ENCODE peak calls at places on chromosomes 12 and 14, in six cellular contexts. N is foreskin fibroblast, F is right atrium auricular region, H is tibial artery, L is mesendoderm, R is epithelial cell of proximal tubule. U is an unnamed sample.

GRCh38 chr14:105616802-105617192 is 90.4 kb downstream of the TMEM121 start:
- DNase-seq in N (no peak), F (peak), H (peak), L (no peak), R (no peak), U (no peak)

GRCh38 chr14:25220514-25220913 is 170.6 kb upstream of the STXBP6 start:
- DNase-seq in N (no peak), F (no peak), H (no peak), L (no peak), R (no peak), U (no peak)

GRCh38 chr12:11545438-11546330 is 103.8 kb upstream of the ETV6 start:
- DNase-seq in N (no peak), F (no peak), H (no peak), L (peak), R (no peak), U (no peak)

GRCh38 chr14:56046546-56046945 is 71.7 kb upstream of the PELI2 start:
- DNase-seq in N (no peak), F (no peak), H (no peak), L (no peak), R (no peak), U (no peak)

GRCh38 chr12:110563702-110564470 is 19.2 kb downstream of the PPTC7 start:
- DNase-seq in N (peak), F (no peak), H (no peak), L (no peak), R (no peak), U (no peak)

GRCh38 chr12:48380596-48380995 is 29.9 kb upstream of the ZNF641 start:
- DNase-seq in N (no peak), F (no peak), H (no peak), L (no peak), R (no peak), U (no peak)

GRCh38 chr12:111011999-111012600 is 91.7 kb upstream of the MYL2 start:
- DNase-seq in N (no peak), F (no peak), H (no peak), L (no peak), R (no peak), U (no peak)

GRCh38 chr14:91225025-91225424 is 19.5 kb downstream of the GPR68 start:
- DNase-seq in N (peak), F (no peak), H (no peak), L (no peak), R (no peak), U (no peak)

GRCh38 chr12:19847294-19848059 is 408.2 kb downstream of the AEBP2 start:
- DNase-seq in N (no peak), F (no peak), H (no peak), L (no peak), R (no peak), U (no peak)

GRCh38 chr12:92621833-92622232 is 81.0 kb upstream of the PLEKHG7 start:
- DNase-seq in N (peak), F (no peak), H (no peak), L (no peak), R (no peak), U (no peak)

GRCh38 chr14:85333313-85333712 is 196.6 kb upstream of the FLRT2 start:
- DNase-seq in N (peak), F (no peak), H (no peak), L (peak), R (no peak), U (no peak)

GRCh38 chr14:76863724-76864407 is 37.7 kb downstream of the LRRC74A start:
- DNase-seq in N (no peak), F (peak), H (peak), L (no peak), R (no peak), U (peak)

GRCh38 chr14:68939424-68939892 is 39.6 kb downstream of the ACTN1 start:
- DNase-seq in N (no peak), F (no peak), H (no peak), L (no peak), R (no peak), U (no peak)

GRCh38 chr14:89485264-89485663 is 68.2 kb upstream of the FOXN3 start:
- DNase-seq in N (no peak), F (no peak), H (peak), L (no peak), R (no peak), U (no peak)

GRCh38 chr12:121934318-121934682 is 15.9 kb downstream of the CFAP251 start:
- DNase-seq in N (no peak), F (no peak), H (no peak), L (no peak), R (no peak), U (no peak)

GRCh38 chr14:39467889-39468524 is 35.8 kb upstream of the FBXO33 start:
- DNase-seq in N (peak), F (no peak), H (no peak), L (peak), R (peak), U (no peak)

GRCh38 chr12:113479578-113480335 is 8.1 kb upstream of the LHX5 start:
- DNase-seq in N (peak), F (no peak), H (no peak), L (peak), R (no peak), U (no peak)

GRCh38 chr12:49200882-49201594 is 12.2 kb upstream of the TUBA1A start:
- DNase-seq in N (peak), F (no peak), H (no peak), L (peak), R (peak), U (no peak)

GRCh38 chr14:101181717-101182313 is 278.3 kb upstream of the RTL1 start:
- DNase-seq in N (no peak), F (peak), H (peak), L (no peak), R (no peak), U (no peak)

GRCh38 chr12:117538032-117538690 is 176.7 kb upstream of the NOS1 start:
- DNase-seq in N (no peak), F (no peak), H (no peak), L (no peak), R (no peak), U (no peak)

GRCh38 chr14:99538275-99538674 is 57.1 kb downstream of the CCNK start:
- DNase-seq in N (no peak), F (no peak), H (no peak), L (peak), R (no peak), U (no peak)

GRCh38 chr12:43333650-43334043 is 218.4 kb downstream of the ADAMTS20 start:
- DNase-seq in N (no peak), F (no peak), H (no peak), L (no peak), R (no peak), U (no peak)

GRCh38 chr12:77435446-77436091 is 370.2 kb upstream of the E2F7 start:
- DNase-seq in N (no peak), F (no peak), H (no peak), L (no peak), R (no peak), U (no peak)

GRCh38 chr14:60651051-60651935 is 2.0 kb upstream of the SIX1 start:
- DNase-seq in N (no peak), F (no peak), H (no peak), L (no peak), R (no peak), U (no peak)

GRCh38 chr14:60651936-60652673 is 2.8 kb upstream of the SIX1 start:
- DNase-seq in N (peak), F (no peak), H (no peak), L (peak), R (no peak), U (no peak)

GRCh38 chr14:60653388-60653690 is 4.1 kb upstream of the SIX1 start:
- DNase-seq in N (peak), F (no peak), H (no peak), L (peak), R (no peak), U (no peak)

GRCh38 chr14:60653709-60654161 is 4.5 kb upstream of the SIX1 start:
- DNase-seq in N (no peak), F (no peak), H (no peak), L (peak), R (no peak), U (no peak)

DNA sequence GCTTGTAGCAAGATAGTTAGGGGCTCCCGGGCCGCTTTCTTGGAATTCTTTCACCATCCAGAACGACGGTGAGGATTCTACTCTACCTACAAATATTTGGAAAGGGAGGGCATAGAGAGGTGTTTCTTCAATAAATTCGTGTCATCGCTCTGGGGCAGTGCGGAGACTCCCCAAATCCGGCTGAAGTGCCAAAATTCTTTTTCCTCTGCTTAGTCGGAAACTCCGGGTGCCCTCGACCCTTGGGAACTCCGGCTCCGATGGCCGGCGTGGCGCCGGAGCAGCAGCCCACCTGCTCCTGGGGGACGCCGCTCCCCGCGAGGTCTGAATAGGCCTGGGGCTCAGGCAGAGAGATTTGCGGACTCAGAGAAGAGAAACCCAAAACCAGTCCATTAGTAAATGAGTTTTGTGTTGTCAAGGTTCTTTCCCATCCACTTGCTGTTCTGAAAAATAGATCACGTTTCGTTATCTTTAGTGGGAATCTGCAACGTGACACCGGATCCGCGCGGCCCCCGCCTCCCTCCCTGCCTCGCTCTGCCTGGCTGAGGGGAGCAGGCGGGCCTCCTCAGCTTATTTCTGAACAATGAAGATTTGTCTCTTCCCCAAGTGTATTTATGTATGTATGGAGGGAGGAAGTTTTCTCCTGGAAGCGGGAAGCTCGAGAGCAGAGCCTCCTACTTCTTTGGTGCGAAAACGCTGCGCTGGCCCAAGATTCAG is 3.6 kb upstream of the SIX1 start:
- DNase-seq in N (peak), F (no peak), H (no peak), L (no peak), R (no peak), U (no peak)
- H3K4me3 ChIP-seq in N (peak), F (no peak), H (no peak), L (no peak), R (no peak), U (no peak)

GRCh38 chr12:57236925-57237652 is 7.6 kb downstream of the SHMT2 start:
- DNase-seq in N (peak), F (no peak), H (peak), L (peak), R (no peak), U (no peak)

GRCh38 chr12:57237653-57237951 is 8.1 kb downstream of the SHMT2 start:
- DNase-seq in N (no peak), F (no peak), H (no peak), L (no peak), R (no peak), U (no peak)

GRCh38 chr12:57238854-57239554 is 9.5 kb downstream of the SHMT2 start:
- DNase-seq in N (peak), F (peak), H (peak), L (peak), R (no peak), U (peak)

GRCh38 chr12:57239587-57240068 is 10.1 kb downstream of the SHMT2 start:
- DNase-seq in N (peak), F (no peak), H (no peak), L (peak), R (no peak), U (no peak)

DNA sequence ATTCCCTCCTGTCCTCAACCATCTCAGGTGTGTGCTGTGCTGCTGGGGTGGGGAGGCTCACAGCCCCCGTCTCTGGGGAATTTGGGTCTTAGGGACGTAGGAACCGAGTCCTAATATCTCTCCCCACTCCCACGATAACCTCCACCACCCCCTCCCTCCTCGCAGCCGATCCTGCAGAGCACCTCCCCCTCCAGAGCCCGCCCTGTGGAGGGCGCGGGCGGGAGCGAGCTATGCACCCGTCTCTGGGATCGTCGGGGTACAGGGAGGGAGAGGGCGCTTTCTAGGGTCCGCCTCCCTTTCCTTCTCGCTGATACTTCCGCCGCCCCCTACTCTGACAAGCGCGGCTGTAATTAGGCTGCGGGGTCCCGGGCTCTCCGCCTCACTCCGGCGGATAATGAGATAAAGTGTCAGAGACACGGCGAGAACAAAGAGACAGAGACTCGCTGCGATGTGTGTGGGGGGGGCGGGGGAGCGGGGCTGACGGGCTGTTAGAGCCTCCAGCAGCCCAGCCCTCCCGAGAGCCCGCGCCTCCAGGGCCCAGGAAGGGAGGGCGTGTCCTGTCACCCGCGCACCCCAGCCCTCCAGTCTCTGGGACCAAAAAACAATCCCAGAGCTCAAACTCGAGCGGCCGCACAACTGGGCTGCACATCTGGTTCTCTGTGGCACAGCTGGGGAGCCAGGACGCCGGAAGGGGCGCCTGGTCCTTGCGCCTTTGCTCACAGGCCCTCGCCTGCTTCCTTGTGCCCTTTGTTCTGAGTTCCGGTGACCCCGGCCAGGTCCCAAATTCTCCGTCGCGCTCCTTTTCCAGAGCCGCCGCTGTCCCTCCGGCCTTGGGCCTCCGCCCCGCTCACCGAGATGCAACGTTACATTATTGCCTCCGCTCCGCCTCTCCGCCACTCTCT is 8.7 kb downstream of the SHMT2 start:
- DNase-seq in N (peak), F (no peak), H (peak), L (peak), R (no peak), U (no peak)
- H3K4me3 ChIP-seq in N (peak), F (peak), H (peak), L (peak), R (peak), U (no peak)

GRCh38 chr14:53108292-53108937 is 44.7 kb downstream of the DDHD1 start:
- DNase-seq in N (no peak), F (no peak), H (no peak), L (no peak), R (no peak), U (no peak)
- H3K4me3 ChIP-seq in N (no peak), F (no peak), H (peak), L (no peak), R (no peak), U (no peak)

DNA sequence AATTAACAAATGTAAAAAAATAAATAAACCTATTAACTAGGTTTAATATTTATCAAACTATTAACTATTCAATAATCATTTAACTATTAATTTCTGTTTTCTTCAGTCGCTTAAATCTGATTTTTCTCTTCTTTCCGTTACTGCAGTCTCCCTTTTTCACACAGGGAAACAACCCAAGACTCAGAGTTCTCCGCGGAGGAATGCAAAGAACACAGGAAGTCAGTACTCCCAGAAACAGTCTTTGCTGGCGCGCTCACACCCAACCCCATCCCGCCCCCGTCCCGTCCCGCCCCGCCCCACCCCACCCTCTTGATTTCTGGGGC is 355 bp upstream of the METTL17 start:
- DNase-seq in N (no peak), F (no peak), H (no peak), L (no peak), R (no peak), U (no peak)
- H3K4me3 ChIP-seq in N (peak), F (peak), H (peak), L (no peak), R (peak), U (no peak)

DNA sequence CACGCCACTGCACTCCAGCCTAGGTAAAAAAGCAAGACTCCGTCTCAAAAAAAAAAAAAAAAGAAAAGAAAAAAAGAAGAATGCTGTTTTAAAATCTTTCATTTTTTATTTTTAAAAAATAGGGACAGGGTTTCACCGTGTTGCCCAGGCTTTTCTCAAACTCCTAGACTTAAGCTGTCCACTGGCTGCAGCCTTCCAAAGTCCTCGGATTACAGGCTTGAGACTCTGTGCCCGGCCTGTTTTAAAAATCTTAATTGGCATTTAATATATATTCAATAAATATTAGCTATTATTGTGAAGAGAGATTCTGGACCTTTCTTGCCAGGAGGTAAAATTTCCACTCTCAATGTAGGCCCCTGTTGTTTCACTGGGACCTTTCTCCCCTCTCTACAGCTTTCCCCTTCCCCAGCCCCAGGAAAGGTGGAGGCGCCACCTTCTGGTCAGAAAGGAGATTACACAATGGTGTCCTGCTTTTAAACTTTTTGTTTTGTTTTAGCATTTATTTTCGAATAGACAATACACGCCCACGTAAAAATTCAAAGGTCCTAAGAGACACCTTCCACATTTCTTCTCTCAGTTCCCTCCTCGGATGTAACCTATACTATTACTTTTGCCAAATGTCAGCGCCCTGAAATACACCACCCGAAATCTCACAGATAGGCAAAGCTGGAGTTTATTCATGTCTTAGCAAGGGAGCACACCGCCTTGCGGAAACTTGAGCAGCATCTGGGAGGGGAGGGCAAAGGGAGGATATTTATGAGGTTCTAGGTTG is 23.8 kb upstream of the PHC1 start:
- DNase-seq in N (peak), F (no peak), H (no peak), L (peak), R (no peak), U (peak)
- H3K4me3 ChIP-seq in N (peak), F (peak), H (peak), L (no peak), R (peak), U (no peak)

DNA sequence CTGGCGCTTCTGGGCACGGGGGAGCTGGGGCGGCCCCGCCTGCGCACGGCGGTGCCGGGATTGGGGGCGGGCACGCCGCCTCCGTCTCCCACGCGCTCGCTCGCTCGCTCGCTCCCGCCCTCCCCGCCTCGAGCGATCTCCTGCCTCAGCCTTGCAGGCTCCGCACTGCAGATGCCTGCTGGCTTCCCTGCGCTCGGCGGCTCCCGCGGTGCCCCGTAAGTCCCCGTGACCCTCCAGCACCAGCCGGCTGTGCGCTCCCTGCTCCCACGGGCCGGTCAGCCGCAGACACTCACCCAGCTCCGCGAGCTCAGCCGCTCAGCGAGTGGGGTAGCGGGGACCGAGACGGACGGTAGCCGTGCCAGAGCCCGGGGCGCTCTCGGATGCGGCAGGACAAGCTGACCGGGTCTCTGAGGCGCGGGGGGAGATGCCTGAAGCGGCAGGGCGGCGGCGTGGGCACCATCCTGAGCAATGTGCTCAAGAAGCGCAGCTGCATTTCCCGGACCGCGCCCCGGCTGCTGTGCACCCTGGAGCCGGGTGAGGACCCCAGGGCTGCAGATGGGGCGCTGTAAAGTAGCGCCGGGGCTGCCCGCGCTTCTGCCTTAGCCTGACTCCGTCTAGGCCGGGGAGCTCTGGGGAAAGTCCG is at the start of gene TBC1D30:
- DNase-seq in N (peak), F (no peak), H (no peak), L (peak), R (no peak), U (no peak)
- H3K4me3 ChIP-seq in N (peak), F (peak), H (peak), L (peak), R (peak), U (peak)

DNA sequence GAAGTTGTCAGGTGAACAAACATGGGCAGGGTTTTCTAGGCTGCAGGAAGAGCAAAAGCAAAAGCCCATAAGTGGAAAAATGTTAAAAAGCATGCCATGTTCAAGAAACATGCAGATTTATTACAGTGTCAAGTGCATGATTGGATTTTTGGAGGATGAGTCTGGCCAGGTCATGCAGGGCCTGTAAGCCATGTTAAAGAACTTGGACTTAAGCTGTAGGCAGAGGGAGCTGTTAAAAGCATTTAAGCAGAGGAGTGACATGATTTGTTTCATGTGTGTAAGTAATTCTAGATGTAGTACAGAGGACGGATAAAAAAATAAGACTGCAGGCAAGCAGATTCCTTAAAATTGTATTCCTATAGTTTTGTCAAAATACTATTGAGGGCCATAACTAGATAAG is 16.4 kb upstream of the SINHCAF start:
- DNase-seq in N (no peak), F (no peak), H (no peak), L (no peak), R (no peak), U (no peak)
- H3K4me3 ChIP-seq in N (no peak), F (no peak), H (no peak), L (no peak), R (no peak), U (no peak)

GRCh38 chr14:74954947-74955228 is 509 bp downstream of the PGF start:
- DNase-seq in N (no peak), F (no peak), H (no peak), L (no peak), R (no peak), U (no peak)
- H3K4me3 ChIP-seq in N (peak), F (peak), H (peak), L (peak), R (peak), U (peak)

GRCh38 chr12:40227447-40227846 is 2.6 kb downstream of the LRRK2 start:
- DNase-seq in N (no peak), F (no peak), H (no peak), L (no peak), R (no peak), U (no peak)
- H3K4me3 ChIP-seq in N (no peak), F (no peak), H (peak), L (no peak), R (peak), U (no peak)

GRCh38 chr12:673849-674248 is 10.6 kb upstream of the NINJ2 start:
- DNase-seq in N (no peak), F (no peak), H (no peak), L (no peak), R (no peak), U (no peak)
- H3K4me3 ChIP-seq in N (no peak), F (no peak), H (no peak), L (no peak), R (no peak), U (no peak)

U was measured in lung.